ENCODE peak calls at places on chromosomes 2 and 18, in ten cellular contexts. One of them, this sample, is unnamed.

GRCh38 chr2:95026471-95027368 is 1.2 kb downstream of the MAL start:
- DNase-seq in WTC11: peak
- DNase-seq in amniotic epithelial cell: no peak
- DNase-seq in RWPE1: no peak
- DNase-seq in adrenal gland: no peak
- DNase-seq in Panc1: no peak
- DNase-seq in NCI-H510A treated with DMSO at 0.1 percent for 48 hours: no peak
- DNase-seq in astrocyte of the spinal cord: no peak
- DNase-seq in CD14-positive monocyte: no peak
- DNase-seq in stimulated activated CD8-positive, alpha-beta memory T cell treated with anti-CD3 and anti-CD28 coated beads, Interleukin-7, amount 100 ng/mL, for 1 hour: no peak
- DNase-seq in this sample: no peak

GRCh38 chr2:195737531-195738162 is 80.6 kb downstream of the SLC39A10 start:
- DNase-seq in astrocyte of the spinal cord: peak
- DNase-seq in adrenal gland: no peak
- DNase-seq in Panc1: no peak
- DNase-seq in stimulated activated CD8-positive, alpha-beta memory T cell treated with anti-CD3 and anti-CD28 coated beads, Interleukin-7, amount 100 ng/mL, for 1 hour: no peak
- DNase-seq in amniotic epithelial cell: no peak
- DNase-seq in CD14-positive monocyte: no peak
- DNase-seq in NCI-H510A treated with DMSO at 0.1 percent for 48 hours: no peak
- DNase-seq in WTC11: no peak
- DNase-seq in RWPE1: no peak
- DNase-seq in this sample: no peak

GRCh38 chr2:160651416-160652200 is 158.0 kb upstream of the RBMS1 start:
- DNase-seq in NCI-H510A treated with DMSO at 0.1 percent for 48 hours: no peak
- DNase-seq in amniotic epithelial cell: peak
- DNase-seq in stimulated activated CD8-positive, alpha-beta memory T cell treated with anti-CD3 and anti-CD28 coated beads, Interleukin-7, amount 100 ng/mL, for 1 hour: no peak
- DNase-seq in RWPE1: no peak
- DNase-seq in CD14-positive monocyte: peak
- DNase-seq in WTC11: no peak
- DNase-seq in adrenal gland: no peak
- DNase-seq in astrocyte of the spinal cord: peak
- DNase-seq in Panc1: no peak
- DNase-seq in this sample: no peak

GRCh38 chr2:161005170-161005569 is 155.1 kb upstream of the TANK start:
- DNase-seq in RWPE1: no peak
- DNase-seq in WTC11: no peak
- DNase-seq in stimulated activated CD8-positive, alpha-beta memory T cell treated with anti-CD3 and anti-CD28 coated beads, Interleukin-7, amount 100 ng/mL, for 1 hour: no peak
- DNase-seq in CD14-positive monocyte: no peak
- DNase-seq in Panc1: no peak
- DNase-seq in NCI-H510A treated with DMSO at 0.1 percent for 48 hours: no peak
- DNase-seq in astrocyte of the spinal cord: no peak
- DNase-seq in amniotic epithelial cell: peak
- DNase-seq in adrenal gland: no peak
- DNase-seq in this sample: no peak

GRCh38 chr2:237864030-237864931 is 4.9 kb downstream of the RAMP1 start:
- DNase-seq in adrenal gland: no peak
- DNase-seq in stimulated activated CD8-positive, alpha-beta memory T cell treated with anti-CD3 and anti-CD28 coated beads, Interleukin-7, amount 100 ng/mL, for 1 hour: no peak
- DNase-seq in NCI-H510A treated with DMSO at 0.1 percent for 48 hours: no peak
- DNase-seq in Panc1: no peak
- DNase-seq in astrocyte of the spinal cord: no peak
- DNase-seq in CD14-positive monocyte: no peak
- DNase-seq in RWPE1: no peak
- DNase-seq in WTC11: no peak
- DNase-seq in amniotic epithelial cell: peak
- DNase-seq in this sample: no peak

GRCh38 chr2:236623816-236624215 is 54.2 kb downstream of the ACKR3 start:
- DNase-seq in adrenal gland: no peak
- DNase-seq in RWPE1: no peak
- DNase-seq in astrocyte of the spinal cord: no peak
- DNase-seq in stimulated activated CD8-positive, alpha-beta memory T cell treated with anti-CD3 and anti-CD28 coated beads, Interleukin-7, amount 100 ng/mL, for 1 hour: no peak
- DNase-seq in amniotic epithelial cell: no peak
- DNase-seq in NCI-H510A treated with DMSO at 0.1 percent for 48 hours: no peak
- DNase-seq in Panc1: no peak
- DNase-seq in CD14-positive monocyte: no peak
- DNase-seq in WTC11: no peak
- DNase-seq in this sample: no peak

GRCh38 chr2:3198119-3198518 is 179.5 kb downstream of the EIPR1 start:
- DNase-seq in RWPE1: no peak
- DNase-seq in astrocyte of the spinal cord: no peak
- DNase-seq in NCI-H510A treated with DMSO at 0.1 percent for 48 hours: peak
- DNase-seq in amniotic epithelial cell: no peak
- DNase-seq in CD14-positive monocyte: no peak
- DNase-seq in stimulated activated CD8-positive, alpha-beta memory T cell treated with anti-CD3 and anti-CD28 coated beads, Interleukin-7, amount 100 ng/mL, for 1 hour: no peak
- DNase-seq in adrenal gland: no peak
- DNase-seq in WTC11: peak
- DNase-seq in Panc1: no peak
- DNase-seq in this sample: no peak

GRCh38 chr2:23685706-23686105 is 241.2 kb downstream of the ATAD2B start:
- DNase-seq in CD14-positive monocyte: no peak
- DNase-seq in WTC11: no peak
- DNase-seq in NCI-H510A treated with DMSO at 0.1 percent for 48 hours: no peak
- DNase-seq in adrenal gland: no peak
- DNase-seq in astrocyte of the spinal cord: no peak
- DNase-seq in stimulated activated CD8-positive, alpha-beta memory T cell treated with anti-CD3 and anti-CD28 coated beads, Interleukin-7, amount 100 ng/mL, for 1 hour: no peak
- DNase-seq in Panc1: no peak
- DNase-seq in amniotic epithelial cell: no peak
- DNase-seq in RWPE1: no peak
- DNase-seq in this sample: no peak

GRCh38 chr2:72148975-72149555 is 1.4 kb upstream of the CYP26B1 start:
- DNase-seq in NCI-H510A treated with DMSO at 0.1 percent for 48 hours: peak
- DNase-seq in astrocyte of the spinal cord: no peak
- DNase-seq in RWPE1: no peak
- DNase-seq in CD14-positive monocyte: peak
- DNase-seq in stimulated activated CD8-positive, alpha-beta memory T cell treated with anti-CD3 and anti-CD28 coated beads, Interleukin-7, amount 100 ng/mL, for 1 hour: no peak
- DNase-seq in adrenal gland: peak
- DNase-seq in amniotic epithelial cell: peak
- DNase-seq in WTC11: peak
- DNase-seq in Panc1: no peak
- DNase-seq in this sample: no peak

GRCh38 chr2:164015328-164016123 is 279.7 kb upstream of the FIGN start:
- DNase-seq in RWPE1: no peak
- DNase-seq in NCI-H510A treated with DMSO at 0.1 percent for 48 hours: no peak
- DNase-seq in CD14-positive monocyte: no peak
- DNase-seq in stimulated activated CD8-positive, alpha-beta memory T cell treated with anti-CD3 and anti-CD28 coated beads, Interleukin-7, amount 100 ng/mL, for 1 hour: no peak
- DNase-seq in astrocyte of the spinal cord: peak
- DNase-seq in WTC11: no peak
- DNase-seq in adrenal gland: no peak
- DNase-seq in Panc1: no peak
- DNase-seq in amniotic epithelial cell: peak
- DNase-seq in this sample: no peak

GRCh38 chr18:43350176-43350575 is 72.9 kb upstream of the SYT4 start:
- DNase-seq in CD14-positive monocyte: no peak
- DNase-seq in stimulated activated CD8-positive, alpha-beta memory T cell treated with anti-CD3 and anti-CD28 coated beads, Interleukin-7, amount 100 ng/mL, for 1 hour: no peak
- DNase-seq in astrocyte of the spinal cord: no peak
- DNase-seq in amniotic epithelial cell: no peak
- DNase-seq in Panc1: no peak
- DNase-seq in NCI-H510A treated with DMSO at 0.1 percent for 48 hours: no peak
- DNase-seq in adrenal gland: no peak
- DNase-seq in WTC11: no peak
- DNase-seq in RWPE1: no peak
- DNase-seq in this sample: no peak

GRCh38 chr2:20592106-20593071 is 58.5 kb downstream of the HS1BP3 start:
- DNase-seq in Panc1: no peak
- DNase-seq in adrenal gland: no peak
- DNase-seq in stimulated activated CD8-positive, alpha-beta memory T cell treated with anti-CD3 and anti-CD28 coated beads, Interleukin-7, amount 100 ng/mL, for 1 hour: no peak
- DNase-seq in NCI-H510A treated with DMSO at 0.1 percent for 48 hours: no peak
- DNase-seq in amniotic epithelial cell: no peak
- DNase-seq in astrocyte of the spinal cord: no peak
- DNase-seq in WTC11: peak
- DNase-seq in CD14-positive monocyte: peak
- DNase-seq in RWPE1: no peak
- DNase-seq in this sample: no peak

GRCh38 chr2:183243760-183244159 is 119.5 kb downstream of the NUP35 start:
- DNase-seq in WTC11: no peak
- DNase-seq in CD14-positive monocyte: no peak
- DNase-seq in Panc1: no peak
- DNase-seq in stimulated activated CD8-positive, alpha-beta memory T cell treated with anti-CD3 and anti-CD28 coated beads, Interleukin-7, amount 100 ng/mL, for 1 hour: no peak
- DNase-seq in amniotic epithelial cell: no peak
- DNase-seq in RWPE1: peak
- DNase-seq in adrenal gland: no peak
- DNase-seq in NCI-H510A treated with DMSO at 0.1 percent for 48 hours: peak
- DNase-seq in astrocyte of the spinal cord: no peak
- DNase-seq in this sample: peak

GRCh38 chr2:181440919-181441318 is 16.3 kb upstream of the ITGA4 start:
- DNase-seq in WTC11: no peak
- DNase-seq in Panc1: no peak
- DNase-seq in amniotic epithelial cell: no peak
- DNase-seq in astrocyte of the spinal cord: no peak
- DNase-seq in adrenal gland: no peak
- DNase-seq in stimulated activated CD8-positive, alpha-beta memory T cell treated with anti-CD3 and anti-CD28 coated beads, Interleukin-7, amount 100 ng/mL, for 1 hour: no peak
- DNase-seq in NCI-H510A treated with DMSO at 0.1 percent for 48 hours: no peak
- DNase-seq in CD14-positive monocyte: no peak
- DNase-seq in RWPE1: no peak
- DNase-seq in this sample: no peak

GRCh38 chr2:46438794-46439193 is 40.6 kb upstream of the TMEM247 start:
- DNase-seq in RWPE1: no peak
- DNase-seq in adrenal gland: no peak
- DNase-seq in WTC11: no peak
- DNase-seq in NCI-H510A treated with DMSO at 0.1 percent for 48 hours: no peak
- DNase-seq in stimulated activated CD8-positive, alpha-beta memory T cell treated with anti-CD3 and anti-CD28 coated beads, Interleukin-7, amount 100 ng/mL, for 1 hour: no peak
- DNase-seq in astrocyte of the spinal cord: no peak
- DNase-seq in Panc1: no peak
- DNase-seq in CD14-positive monocyte: no peak
- DNase-seq in amniotic epithelial cell: no peak
- DNase-seq in this sample: no peak

GRCh38 chr2:10317646-10318045 is 14.9 kb downstream of the HPCAL1 start:
- DNase-seq in RWPE1: no peak
- DNase-seq in stimulated activated CD8-positive, alpha-beta memory T cell treated with anti-CD3 and anti-CD28 coated beads, Interleukin-7, amount 100 ng/mL, for 1 hour: no peak
- DNase-seq in WTC11: peak
- DNase-seq in NCI-H510A treated with DMSO at 0.1 percent for 48 hours: no peak
- DNase-seq in Panc1: no peak
- DNase-seq in CD14-positive monocyte: no peak
- DNase-seq in adrenal gland: no peak
- DNase-seq in astrocyte of the spinal cord: no peak
- DNase-seq in amniotic epithelial cell: no peak
- DNase-seq in this sample: no peak